ENCODE peak calls at places on chromosome 12, in four cellular contexts. X is Calu3, V is activated B cell treated with CpG ODN at 0.5 μM for 24 hours, K is fibroblast of pulmonary artery. H is an unnamed sample.

GRCh38 chr12:26833692-26834168 is 736 bp upstream of the ITPR2 start:
- DNase-seq in X (no peak), K (peak; percentile 50), V (peak; percentile 38), H (no peak)

GRCh38 chr12:88946377-88946997 is 366.2 kb upstream of the KITLG start:
- DNase-seq in K (peak; percentile 80), V (no peak), X (no peak), H (peak; percentile 85)

GRCh38 chr12:124703852-124704251 is 136.4 kb upstream of the NCOR2 start:
- DNase-seq in X (no peak), K (no peak), V (no peak), H (peak; percentile 43)

GRCh38 chr12:15404485-15404884 is 82.2 kb downstream of the PTPRO start:
- DNase-seq in X (no peak), K (peak; percentile 44), V (no peak), H (peak; percentile 31)

GRCh38 chr12:7144414-7145120 is 14.4 kb downstream of the CLSTN3 start:
- DNase-seq in X (no peak), K (peak; percentile 61), V (no peak), H (peak; percentile 21)

GRCh38 chr12:100404769-100405407 is 48.0 kb downstream of the SLC17A8 start:
- DNase-seq in K (peak; percentile 54), X (peak; percentile 13), V (no peak), H (no peak)

GRCh38 chr12:132070298-132070697 is 73.8 kb downstream of the DDX51 start:
- DNase-seq in V (no peak), K (no peak), X (no peak), H (no peak)

GRCh38 chr12:6334940-6335450 is 6.9 kb downstream of the TNFRSF1A start:
- DNase-seq in K (no peak), V (no peak), X (no peak), H (no peak)

GRCh38 chr12:131734336-131735152 is 23.7 kb downstream of the SFSWAP start:
- DNase-seq in V (no peak), X (no peak), K (no peak), H (no peak)

GRCh38 chr12:107660230-107660629 is 25.4 kb upstream of the PWP1 start:
- DNase-seq in K (no peak), X (no peak), V (no peak), H (no peak)

GRCh38 chr12:57803317-57803893 is 15.1 kb downstream of the AVIL start:
- DNase-seq in X (peak; percentile 60), K (peak; percentile 69), V (no peak), H (peak; percentile 36)

GRCh38 chr12:125029756-125030358 is 35.4 kb upstream of the AACS start:
- DNase-seq in X (no peak), V (no peak), K (no peak), H (no peak)

GRCh38 chr12:124740691-124741137 is 123.0 kb downstream of the SCARB1 start:
- DNase-seq in K (peak; percentile 60), V (no peak), X (peak; percentile 78), H (peak; percentile 71)

GRCh38 chr12:2893007-2893406 is 2.3 kb downstream of the TULP3 start:
- DNase-seq in K (peak; percentile 77), X (no peak), V (no peak), H (peak; percentile 87)

GRCh38 chr12:21925296-21925913 is 15.8 kb downstream of the ABCC9 start:
- DNase-seq in X (no peak), V (no peak), K (no peak), H (no peak)

GRCh38 chr12:111093428-111094142 is 173.2 kb upstream of the MYL2 start:
- DNase-seq in V (no peak), K (no peak), X (no peak), H (no peak)

GRCh38 chr12:115088995-115089841 is 405.2 kb upstream of the TBX3 start:
- DNase-seq in X (no peak), V (no peak), K (no peak), H (no peak)
- TF ChIP-seq CTCF in X (no peak), V (no peak), K (no peak), H (no peak)

GRCh38 chr12:79174656-79175055 is 310.1 kb downstream of the SYT1 start:
- DNase-seq in V (no peak), K (peak; percentile 87), X (peak; percentile 20), H (peak; percentile 53)
- TF ChIP-seq CTCF in V (no peak), K (peak; percentile 47), X (peak; percentile 35), H (peak; percentile 74)

DNA sequence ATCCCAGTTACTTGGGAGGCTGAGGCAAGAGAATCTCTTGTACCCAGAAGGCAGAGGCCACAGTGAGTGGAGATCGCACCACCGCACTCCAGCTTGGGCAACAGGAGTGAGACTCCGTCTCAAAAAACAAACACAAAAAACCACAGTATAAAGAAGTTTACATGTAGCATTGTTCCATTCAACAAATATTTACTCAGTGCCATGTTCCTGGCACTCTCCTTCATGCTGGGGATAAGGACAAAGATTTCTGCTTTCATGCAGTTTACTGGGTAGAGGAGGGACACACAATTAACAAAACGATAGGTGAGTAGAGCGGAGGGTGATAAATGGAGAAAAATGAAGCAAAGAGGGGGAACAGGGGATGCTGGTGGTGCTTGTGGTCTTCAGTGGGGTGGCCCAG is 68.2 kb upstream of the OVCH1 start:
- DNase-seq in X (no peak), K (no peak), V (no peak), H (no peak)
- TF ChIP-seq CTCF in X (no peak), K (no peak), V (no peak), H (no peak)

GRCh38 chr12:70849265-70849960 is 71.1 kb downstream of the PTPRR start:
- DNase-seq in X (no peak), K (peak; percentile 82), V (no peak), H (no peak)
- TF ChIP-seq CTCF in X (peak; percentile 49), K (peak; percentile 56), V (no peak), H (peak; percentile 55)